ENCODE peak calls at places on chromosome 2, in ten cellular contexts. J is H4; Z is astrocyte of the spinal cord; M is activated CD4-positive, alpha-beta T cell treated with anti-CD3 and anti-CD28 coated beads, Interleukin-2, amount 10 ng/mL, durations not matched to agents 7 days and 5 days; W is IMR-90; T is activated T-helper 1 cell treated with Interleukin-2 at 50 U/mL for 16 hours; D is GM12891; H is germinal center; I is H7; A is brain microvascular endothelial cell. X is an unnamed sample.

GRCh38 chr2:227016894-227017293 is 147.1 kb downstream of the COL4A4 start:
- DNase-seq in W (peak), T (no peak), J (no peak), A (no peak), M (no peak), D (no peak), H (no peak), I (no peak), Z (no peak), X (no peak)

GRCh38 chr2:185417111-185417510 is 321.5 kb upstream of the FSIP2 start:
- DNase-seq in I (no peak), W (no peak), Z (peak), H (no peak), J (no peak), A (peak), D (no peak), M (no peak), T (no peak), X (peak)

GRCh38 chr2:207503234-207503633 is 26.5 kb upstream of the CREB1 start:
- DNase-seq in Z (peak), J (no peak), A (peak), W (no peak), I (no peak), T (no peak), M (no peak), D (no peak), H (no peak), X (peak)

GRCh38 chr2:183284606-183285005 is 160.4 kb downstream of the NUP35 start:
- DNase-seq in A (peak), W (peak), H (no peak), T (no peak), I (no peak), M (no peak), Z (peak), D (no peak), J (peak), X (peak)

GRCh38 chr2:181178823-181179412 is 198.5 kb downstream of the UBE2E3 start:
- DNase-seq in I (peak), D (no peak), H (peak), J (no peak), Z (no peak), T (no peak), W (no peak), M (peak), A (no peak), X (no peak)

GRCh38 chr2:49702740-49703139 is 548.4 kb upstream of the FSHR start:
- DNase-seq in I (no peak), Z (no peak), J (no peak), M (no peak), A (no peak), H (no peak), D (no peak), W (no peak), T (no peak), X (no peak)

GRCh38 chr2:219520079-219520478 is 5.8 kb downstream of the ASIC4 start:
- DNase-seq in I (peak), D (no peak), H (no peak), Z (no peak), J (no peak), A (no peak), W (no peak), T (no peak), M (no peak), X (no peak)

GRCh38 chr2:241636983-241637232 is at the start of gene THAP4:
- DNase-seq in T (peak), A (no peak), I (no peak), W (no peak), Z (no peak), H (peak), D (peak), M (peak), J (no peak), X (no peak)

GRCh38 chr2:218829868-218830451 is 1.6 kb downstream of the PRKAG3 start:
- DNase-seq in I (no peak), Z (no peak), J (no peak), M (no peak), A (no peak), D (no peak), T (no peak), W (no peak), H (no peak), X (no peak)

GRCh38 chr2:162085090-162085891 is 11.3 kb upstream of the DPP4 start:
- DNase-seq in H (no peak), J (peak), A (peak), W (peak), D (no peak), Z (peak), M (no peak), I (no peak), T (no peak), X (peak)

GRCh38 chr2:175976758-175977157 is 25.3 kb downstream of the LNPK start:
- DNase-seq in T (no peak), A (peak), Z (peak), D (no peak), W (peak), J (no peak), M (no peak), H (no peak), I (no peak), X (peak)

GRCh38 chr2:85397925-85398331 is 12.2 kb downstream of the CAPG start:
- DNase-seq in J (no peak), H (no peak), I (no peak), T (no peak), A (no peak), M (no peak), D (no peak), W (no peak), Z (no peak), X (no peak)

GRCh38 chr2:67256892-67257291 is 140.2 kb upstream of the ETAA1 start:
- DNase-seq in J (no peak), W (peak), Z (peak), A (peak), T (no peak), H (no peak), I (no peak), D (no peak), M (no peak), X (peak)

GRCh38 chr2:169291517-169291916 is 70.8 kb downstream of the LRP2 start:
- DNase-seq in W (no peak), A (no peak), T (no peak), H (no peak), D (no peak), M (no peak), Z (no peak), J (peak), I (no peak), X (no peak)

GRCh38 chr2:237000481-237000880 is 85.2 kb upstream of the COPS8 start:
- DNase-seq in I (no peak), H (no peak), T (no peak), Z (no peak), J (no peak), A (no peak), D (no peak), W (no peak), M (no peak), X (no peak)

GRCh38 chr2:26978061-26978596 is 7.7 kb downstream of the MAPRE3 start:
- DNase-seq in M (no peak), W (no peak), D (no peak), A (no peak), I (no peak), T (no peak), J (peak), Z (no peak), H (no peak), X (no peak)

GRCh38 chr2:80303825-80304521 is 579 bp downstream of the LRRTM1 start:
- DNase-seq in D (no peak), Z (peak), I (peak), H (no peak), M (no peak), W (no peak), T (no peak), A (no peak), J (no peak), X (no peak)

GRCh38 chr2:225041871-225042799 is at the start of gene DOCK10:
- DNase-seq in T (peak), D (peak), W (peak), I (peak), A (peak), J (no peak), H (peak), Z (peak), M (peak), X (peak)

GRCh38 chr2:163213699-163214098 is 375.1 kb upstream of the KCNH7 start:
- DNase-seq in D (no peak), T (no peak), A (peak), I (no peak), W (peak), Z (peak), H (no peak), J (peak), M (no peak), X (peak)

GRCh38 chr2:61636686-61637085 is 98.5 kb upstream of the XPO1 start:
- DNase-seq in W (no peak), A (no peak), Z (no peak), M (no peak), D (no peak), T (no peak), I (no peak), J (no peak), H (no peak), X (no peak)

GRCh38 chr2:228545041-228545440 is 363.6 kb upstream of the SPHKAP start:
- DNase-seq in I (no peak), M (no peak), D (no peak), A (peak), Z (peak), T (no peak), J (no peak), W (peak), H (no peak), X (peak)

GRCh38 chr2:11371099-11371937 is 26.9 kb upstream of the ROCK2 start:
- DNase-seq in W (no peak), Z (no peak), M (no peak), D (no peak), I (no peak), A (no peak), H (no peak), J (no peak), T (no peak), X (no peak)

GRCh38 chr2:100206731-100207255 is 64.4 kb upstream of the AFF3 start:
- DNase-seq in D (no peak), I (no peak), H (no peak), A (no peak), M (no peak), W (no peak), Z (no peak), T (no peak), J (no peak), X (no peak)

GRCh38 chr2:203650860-203651613 is 55.4 kb upstream of the CD28 start:
- DNase-seq in H (peak), A (peak), T (no peak), D (no peak), M (no peak), I (no peak), J (peak), Z (peak), W (peak), X (peak)

X was measured in iris pigment epithelial cell.